ENCODE peak calls at places on chromosomes 11 and 22, in four cellular contexts. One of them, this sample, is unnamed.

GRCh38 chr11:21564813-21565212 is 628.1 kb upstream of the ANO5 start:
- ATAC-seq in CD8-positive, alpha-beta T cell: no peak
- ATAC-seq in activated CD8-positive, alpha-beta memory T cell treated with anti-CD3 and anti-CD28 coated beads, Interleukin-2, amount 10 ng/mL, durations not matched to agents 7 days and 5 days: no peak
- ATAC-seq in lower lobe of right lung: no peak
- ATAC-seq in this sample: no peak

GRCh38 chr11:71139516-71140205 is 112.7 kb downstream of the SHANK2 start:
- ATAC-seq in CD8-positive, alpha-beta T cell: no peak
- ATAC-seq in activated CD8-positive, alpha-beta memory T cell treated with anti-CD3 and anti-CD28 coated beads, Interleukin-2, amount 10 ng/mL, durations not matched to agents 7 days and 5 days: no peak
- ATAC-seq in lower lobe of right lung: peak
- ATAC-seq in this sample: peak

GRCh38 chr11:60756307-60757032 is at the start of gene MS4A15:
- ATAC-seq in CD8-positive, alpha-beta T cell: no peak
- ATAC-seq in activated CD8-positive, alpha-beta memory T cell treated with anti-CD3 and anti-CD28 coated beads, Interleukin-2, amount 10 ng/mL, durations not matched to agents 7 days and 5 days: no peak
- ATAC-seq in lower lobe of right lung: peak
- ATAC-seq in this sample: no peak

GRCh38 chr11:61718613-61719302 is 33.7 kb upstream of the MYRF start:
- ATAC-seq in CD8-positive, alpha-beta T cell: no peak
- ATAC-seq in activated CD8-positive, alpha-beta memory T cell treated with anti-CD3 and anti-CD28 coated beads, Interleukin-2, amount 10 ng/mL, durations not matched to agents 7 days and 5 days: no peak
- ATAC-seq in lower lobe of right lung: no peak
- ATAC-seq in this sample: no peak

GRCh38 chr22:19971276-19972124 is 29.9 kb upstream of the TXNRD2 start:
- ATAC-seq in activated CD8-positive, alpha-beta memory T cell treated with anti-CD3 and anti-CD28 coated beads, Interleukin-2, amount 10 ng/mL, durations not matched to agents 7 days and 5 days: no peak
- ATAC-seq in lower lobe of right lung: peak
- ATAC-seq in CD8-positive, alpha-beta T cell: peak
- ATAC-seq in this sample: peak

GRCh38 chr22:36659762-36660509 is 43.6 kb downstream of the CACNG2 start:
- ATAC-seq in CD8-positive, alpha-beta T cell: no peak
- ATAC-seq in activated CD8-positive, alpha-beta memory T cell treated with anti-CD3 and anti-CD28 coated beads, Interleukin-2, amount 10 ng/mL, durations not matched to agents 7 days and 5 days: no peak
- ATAC-seq in lower lobe of right lung: peak
- ATAC-seq in this sample: peak

GRCh38 chr22:42913874-42914510 is 56.9 kb upstream of the ARFGAP3 start:
- ATAC-seq in activated CD8-positive, alpha-beta memory T cell treated with anti-CD3 and anti-CD28 coated beads, Interleukin-2, amount 10 ng/mL, durations not matched to agents 7 days and 5 days: no peak
- ATAC-seq in CD8-positive, alpha-beta T cell: no peak
- ATAC-seq in lower lobe of right lung: no peak
- ATAC-seq in this sample: no peak

GRCh38 chr11:119479685-119480275 is 56.8 kb upstream of the THY1 start:
- ATAC-seq in activated CD8-positive, alpha-beta memory T cell treated with anti-CD3 and anti-CD28 coated beads, Interleukin-2, amount 10 ng/mL, durations not matched to agents 7 days and 5 days: no peak
- ATAC-seq in CD8-positive, alpha-beta T cell: no peak
- ATAC-seq in lower lobe of right lung: no peak
- ATAC-seq in this sample: no peak

GRCh38 chr11:60310407-60310998 is 16.6 kb upstream of the MS4A6E start:
- ATAC-seq in lower lobe of right lung: peak
- ATAC-seq in activated CD8-positive, alpha-beta memory T cell treated with anti-CD3 and anti-CD28 coated beads, Interleukin-2, amount 10 ng/mL, durations not matched to agents 7 days and 5 days: no peak
- ATAC-seq in CD8-positive, alpha-beta T cell: no peak
- ATAC-seq in this sample: no peak

GRCh38 chr11:12288212-12288933 is 89.0 kb upstream of the PARVA start:
- ATAC-seq in CD8-positive, alpha-beta T cell: no peak
- ATAC-seq in lower lobe of right lung: peak
- ATAC-seq in activated CD8-positive, alpha-beta memory T cell treated with anti-CD3 and anti-CD28 coated beads, Interleukin-2, amount 10 ng/mL, durations not matched to agents 7 days and 5 days: peak
- ATAC-seq in this sample: peak

GRCh38 chr11:16804104-16804947 is 65.9 kb downstream of the C11orf58 start:
- ATAC-seq in CD8-positive, alpha-beta T cell: no peak
- ATAC-seq in lower lobe of right lung: peak
- ATAC-seq in activated CD8-positive, alpha-beta memory T cell treated with anti-CD3 and anti-CD28 coated beads, Interleukin-2, amount 10 ng/mL, durations not matched to agents 7 days and 5 days: no peak
- ATAC-seq in this sample: peak

GRCh38 chr11:11580831-11581492 is 40.8 kb downstream of the GALNT18 start:
- ATAC-seq in activated CD8-positive, alpha-beta memory T cell treated with anti-CD3 and anti-CD28 coated beads, Interleukin-2, amount 10 ng/mL, durations not matched to agents 7 days and 5 days: no peak
- ATAC-seq in lower lobe of right lung: no peak
- ATAC-seq in CD8-positive, alpha-beta T cell: no peak
- ATAC-seq in this sample: no peak

GRCh38 chr11:64186205-64187165 is 514 bp downstream of the STIP1 start:
- ATAC-seq in activated CD8-positive, alpha-beta memory T cell treated with anti-CD3 and anti-CD28 coated beads, Interleukin-2, amount 10 ng/mL, durations not matched to agents 7 days and 5 days: no peak
- ATAC-seq in lower lobe of right lung: no peak
- ATAC-seq in CD8-positive, alpha-beta T cell: no peak
- ATAC-seq in this sample: no peak

GRCh38 chr11:119421941-119422504 is 949 bp downstream of the THY1 start:
- ATAC-seq in CD8-positive, alpha-beta T cell: no peak
- ATAC-seq in lower lobe of right lung: no peak
- ATAC-seq in activated CD8-positive, alpha-beta memory T cell treated with anti-CD3 and anti-CD28 coated beads, Interleukin-2, amount 10 ng/mL, durations not matched to agents 7 days and 5 days: no peak
- ATAC-seq in this sample: no peak

GRCh38 chr11:33634291-33634834 is 66.3 kb downstream of the C11orf91 start:
- ATAC-seq in activated CD8-positive, alpha-beta memory T cell treated with anti-CD3 and anti-CD28 coated beads, Interleukin-2, amount 10 ng/mL, durations not matched to agents 7 days and 5 days: no peak
- ATAC-seq in lower lobe of right lung: no peak
- ATAC-seq in CD8-positive, alpha-beta T cell: no peak
- ATAC-seq in this sample: peak

GRCh38 chr11:102187416-102188125 is 77.3 kb downstream of the YAP1 start:
- ATAC-seq in lower lobe of right lung: no peak
- ATAC-seq in CD8-positive, alpha-beta T cell: no peak
- ATAC-seq in activated CD8-positive, alpha-beta memory T cell treated with anti-CD3 and anti-CD28 coated beads, Interleukin-2, amount 10 ng/mL, durations not matched to agents 7 days and 5 days: no peak
- ATAC-seq in this sample: no peak

GRCh38 chr22:41273128-41273527 is 12.9 kb downstream of the RANGAP1 start:
- ATAC-seq in lower lobe of right lung: no peak
- ATAC-seq in activated CD8-positive, alpha-beta memory T cell treated with anti-CD3 and anti-CD28 coated beads, Interleukin-2, amount 10 ng/mL, durations not matched to agents 7 days and 5 days: no peak
- ATAC-seq in CD8-positive, alpha-beta T cell: no peak
- ATAC-seq in this sample: peak

GRCh38 chr22:40441761-40442364 is 71.5 kb downstream of the SGSM3 start:
- ATAC-seq in CD8-positive, alpha-beta T cell: no peak
- ATAC-seq in lower lobe of right lung: no peak
- ATAC-seq in activated CD8-positive, alpha-beta memory T cell treated with anti-CD3 and anti-CD28 coated beads, Interleukin-2, amount 10 ng/mL, durations not matched to agents 7 days and 5 days: no peak
- ATAC-seq in this sample: no peak

GRCh38 chr11:77101043-77101537 is 1.6 kb upstream of the OMP start:
- ATAC-seq in lower lobe of right lung: no peak
- ATAC-seq in activated CD8-positive, alpha-beta memory T cell treated with anti-CD3 and anti-CD28 coated beads, Interleukin-2, amount 10 ng/mL, durations not matched to agents 7 days and 5 days: no peak
- ATAC-seq in CD8-positive, alpha-beta T cell: no peak
- ATAC-seq in this sample: peak